ENCODE peak calls at places on chromosome 7, in five cellular contexts. Y is SK-N-SH, W is Ammon's horn, U is WTC11, T is HFF-Myc. V is an unnamed sample.

GRCh38 chr7:77331938-77332695 is 84.0 kb downstream of the GSAP start:
- DNase-seq in Y (peak; percentile 89), W (peak; percentile 92), U (peak; percentile 29), T (peak; percentile 91), V (peak; percentile 89)

GRCh38 chr7:27149817-27150567 is 2.4 kb downstream of the HOXA3 start:
- DNase-seq in Y (no peak), W (no peak), U (no peak), T (no peak), V (no peak)

GRCh38 chr7:133315332-133316040 is 62.6 kb downstream of the EXOC4 start:
- DNase-seq in Y (no peak), W (no peak), U (no peak), T (no peak), V (peak; percentile 9)

GRCh38 chr7:76330673-76331072 is 28.1 kb downstream of the YWHAG start:
- DNase-seq in Y (no peak), W (no peak), U (no peak), T (no peak), V (no peak)

GRCh38 chr7:82469207-82469606 is 25.6 kb upstream of the CACNA2D1 start:
- DNase-seq in Y (no peak), W (peak; percentile 50), U (peak; percentile 34), T (no peak), V (no peak)

GRCh38 chr7:620052-620451 is 100.4 kb upstream of the PDGFA start:
- DNase-seq in Y (no peak), W (no peak), U (no peak), T (no peak), V (no peak)

GRCh38 chr7:78037603-78038002 is 239.0 kb downstream of the PHTF2 start:
- DNase-seq in Y (peak; percentile 36), W (no peak), U (no peak), T (no peak), V (no peak)

GRCh38 chr7:29806131-29806792 is at the start of gene WIPF3:
- DNase-seq in Y (peak; percentile 90), W (no peak), U (peak; percentile 70), T (no peak), V (no peak)

GRCh38 chr7:152312316-152312715 is 123.5 kb downstream of the KMT2C start:
- DNase-seq in Y (no peak), W (no peak), U (no peak), T (no peak), V (peak; percentile 10)